ENCODE peak calls at places on chromosomes 7 and 10, in six cellular contexts. J is osteocyte, X is astrocyte of the spinal cord, Q is immature natural killer cell, L is body of pancreas, Y is mesenchymal stem cell. T is an unnamed sample.

GRCh38 chr7:1461640-1462375 is 2.5 kb upstream of the MICALL2 start:
- DNase-seq in L (no peak), J (no peak), Y (no peak), Q (no peak), X (no peak), T (no peak)

GRCh38 chr7:148886844-148887243 is 2.8 kb upstream of the EZH2 start:
- DNase-seq in Y (no peak), J (no peak), L (no peak), X (no peak), Q (no peak), T (no peak)

GRCh38 chr10:5869156-5869555 is 20.5 kb downstream of the ANKRD16 start:
- DNase-seq in L (no peak), Y (no peak), X (no peak), J (peak; percentile 36), Q (no peak), T (no peak)

GRCh38 chr7:69598081-69598486 is at the start of gene AUTS2:
- DNase-seq in Y (peak; percentile 77), Q (peak; percentile 78), X (peak; percentile 90), L (peak; percentile 93), J (peak; percentile 97), T (peak; percentile 29)

GRCh38 chr10:102555781-102556328 is 52.1 kb downstream of the SUFU start:
- DNase-seq in L (no peak), X (peak; percentile 77), Q (no peak), J (no peak), Y (peak; percentile 40), T (peak; percentile 63)

GRCh38 chr10:75034131-75034512 is 77.3 kb upstream of the SAMD8 start:
- DNase-seq in Q (no peak), J (no peak), X (no peak), Y (no peak), L (no peak), T (no peak)

GRCh38 chr10:101217450-101218281 is 11.6 kb downstream of the LBX1 start:
- DNase-seq in X (no peak), J (no peak), Q (no peak), L (peak; percentile 61), Y (peak; percentile 46), T (no peak)

GRCh38 chr7:51376420-51377092 is 59.9 kb upstream of the COBL start:
- DNase-seq in J (no peak), Q (no peak), Y (peak; percentile 46), X (peak; percentile 46), L (no peak), T (peak; percentile 72)

GRCh38 chr10:67609996-67610793 is 85.8 kb downstream of the CTNNA3 start:
- DNase-seq in Q (no peak), X (peak; percentile 62), Y (no peak), J (no peak), L (no peak), T (no peak)

GRCh38 chr7:130301606-130302005 is 8.6 kb downstream of the CPA4 start:
- DNase-seq in L (no peak), X (no peak), J (no peak), Y (peak; percentile 69), Q (no peak), T (no peak)

GRCh38 chr7:154744226-154744860 is 258.6 kb downstream of the PAXIP1 start:
- DNase-seq in J (no peak), Y (no peak), Q (no peak), X (no peak), L (peak; percentile 63), T (no peak)

GRCh38 chr10:97849491-97850402 is at the start of gene GOLGA7B:
- DNase-seq in J (no peak), Q (peak; percentile 71), L (peak; percentile 71), Y (peak; percentile 24), X (no peak), T (no peak)

GRCh38 chr10:47261556-47261955 is 38.4 kb upstream of the GDF10 start:
- DNase-seq in Y (no peak), L (no peak), J (peak; percentile 51), X (no peak), Q (no peak), T (no peak)

GRCh38 chr10:84613336-84614021 is 285.1 kb downstream of the CCSER2 start:
- DNase-seq in Y (peak; percentile 2), L (peak; percentile 57), Q (no peak), X (peak; percentile 32), J (peak; percentile 69), T (peak; percentile 12)

GRCh38 chr7:99928994-99929729 is at the start of gene GJC3:
- DNase-seq in Y (peak; percentile 24), L (peak; percentile 36), J (peak; percentile 74), Q (no peak), X (peak; percentile 33), T (peak; percentile 54)

GRCh38 chr7:24227603-24228359 is 56.2 kb upstream of the NPY start:
- DNase-seq in L (no peak), J (no peak), X (no peak), Y (no peak), Q (peak; percentile 1), T (no peak)

GRCh38 chr10:99558708-99559107 is 26.0 kb downstream of the NKX2-3 start:
- DNase-seq in X (no peak), Q (no peak), J (no peak), Y (no peak), L (no peak), T (no peak)

GRCh38 chr7:24912874-24913514 is 67.0 kb downstream of the OSBPL3 start:
- DNase-seq in J (no peak), L (peak; percentile 32), Y (no peak), X (no peak), Q (no peak), T (no peak)

GRCh38 chr7:102264367-102264891 is 22.2 kb upstream of the SH2B2 start:
- DNase-seq in X (no peak), L (no peak), Y (no peak), Q (no peak), J (no peak), T (no peak)

GRCh38 chr10:28503114-28503513 is 29.8 kb upstream of the WAC start:
- DNase-seq in J (no peak), X (peak; percentile 27), L (peak; percentile 70), Y (no peak), Q (no peak), T (peak; percentile 4)

GRCh38 chr7:28921822-28922221 is 36.3 kb downstream of the TRIL start:
- DNase-seq in L (peak; percentile 54), X (peak; percentile 68), Y (peak; percentile 77), Q (peak; percentile 35), J (no peak), T (peak; percentile 59)

GRCh38 chr7:112206238-112207105 is at the start of the genes DOCK4 and ZNF277:
- DNase-seq in Y (peak; percentile 99), X (peak; percentile 100), L (peak; percentile 99), J (peak; percentile 99), Q (peak; percentile 99), T (peak; percentile 96)

GRCh38 chr10:81847675-81848074 is 27.3 kb upstream of the NRG3 start:
- DNase-seq in X (no peak), Q (no peak), J (no peak), Y (no peak), L (no peak), T (peak; percentile 53)

GRCh38 chr10:32865170-32865569 is 92.9 kb downstream of the ITGB1 start:
- DNase-seq in Q (no peak), X (no peak), Y (no peak), L (no peak), J (no peak), T (no peak)

GRCh38 chr7:39656415-39656814 is 33.0 kb downstream of the RALA start:
- DNase-seq in Y (no peak), X (no peak), J (no peak), Q (no peak), L (no peak), T (no peak)

GRCh38 chr10:34985823-34986222 is 104.3 kb downstream of the CUL2 start:
- DNase-seq in Q (no peak), X (no peak), Y (peak; percentile 17), L (no peak), J (no peak), T (no peak)

GRCh38 chr7:94182066-94182465 is 177.9 kb upstream of the BET1 start:
- DNase-seq in X (peak; percentile 89), Q (no peak), L (no peak), J (no peak), Y (peak; percentile 84), T (peak; percentile 89)

GRCh38 chr10:123135415-123136141 is at the start of gene HMX3:
- DNase-seq in Y (peak; percentile 36), J (peak; percentile 75), X (no peak), Q (peak; percentile 29), L (no peak), T (no peak)

GRCh38 chr10:34024708-34025425 is 690.4 kb upstream of the NRP1 start:
- DNase-seq in Q (no peak), L (peak; percentile 6), X (no peak), Y (no peak), J (no peak), T (no peak)

GRCh38 chr10:103618575-103619423 is 125.3 kb downstream of the NEURL1 start:
- DNase-seq in J (no peak), Q (no peak), L (peak; percentile 29), X (no peak), Y (no peak), T (no peak)

GRCh38 chr7:26292768-26293560 is 1.3 kb downstream of the SNX10 start:
- DNase-seq in L (peak; percentile 34), Q (no peak), J (no peak), X (no peak), Y (no peak), T (peak; percentile 63)

GRCh38 chr10:89553064-89553734 is 17.8 kb upstream of the SLC16A12 start:
- DNase-seq in X (peak; percentile 90), Y (peak; percentile 88), J (no peak), L (no peak), Q (no peak), T (peak; percentile 98)

GRCh38 chr10:76192694-76193304 is 761.4 kb downstream of the LRMDA start:
- DNase-seq in X (no peak), L (no peak), Y (no peak), Q (no peak), J (no peak), T (no peak)

GRCh38 chr10:125249948-125250347 is 89.6 kb upstream of the CTBP2 start:
- DNase-seq in Q (no peak), Y (no peak), X (no peak), J (peak; percentile 70), L (no peak), T (no peak)

GRCh38 chr7:986766-987722 is 4.1 kb downstream of the CYP2W1 start:
- DNase-seq in J (no peak), Q (no peak), L (no peak), Y (no peak), X (no peak), T (no peak)

T was measured in renal cortical epithelial cell.